ENCODE peak calls at places on chromosomes 6 and 20, in eight cellular contexts. X is dorsolateral prefrontal cortex, W is AG10803, U is HL-60, N is H1, E is AG09309, T is ascending aorta, S is BE2C. M is an unnamed sample.

GRCh38 chr20:22402990-22403859 is 181.1 kb downstream of the FOXA2 start:
- DNase-seq in X (no peak), W (no peak), U (no peak), N (no peak), E (no peak), T (no peak), S (no peak), M (no peak)

GRCh38 chr6:4844108-4844507 is 67.9 kb downstream of the CDYL start:
- DNase-seq in X (no peak), W (no peak), U (no peak), N (peak), E (no peak), T (no peak), S (peak), M (no peak)

GRCh38 chr20:4406627-4407026 is 315.1 kb upstream of the PRND start:
- DNase-seq in X (no peak), W (peak), U (no peak), N (no peak), E (peak), T (no peak), S (no peak), M (peak)

GRCh38 chr20:38985603-38986170 is 23.5 kb downstream of the DHX35 start:
- DNase-seq in X (no peak), W (peak), U (no peak), N (no peak), E (peak), T (no peak), S (no peak), M (peak)

GRCh38 chr6:108875161-108875555 is 26.9 kb downstream of the ARMC2 start:
- DNase-seq in X (no peak), W (no peak), U (no peak), N (no peak), E (no peak), T (no peak), S (no peak), M (no peak)

GRCh38 chr6:5556011-5556410 is 294.7 kb downstream of the FARS2 start:
- DNase-seq in X (no peak), W (no peak), U (no peak), N (no peak), E (no peak), T (no peak), S (no peak), M (no peak)

GRCh38 chr6:157518399-157519250 is 137.6 kb downstream of the ZDHHC14 start:
- DNase-seq in X (no peak), W (peak), U (no peak), N (no peak), E (no peak), T (no peak), S (no peak), M (peak)

GRCh38 chr6:56730663-56731529 is 88.2 kb upstream of the DST start:
- DNase-seq in X (no peak), W (peak), U (no peak), N (no peak), E (peak), T (no peak), S (no peak), M (no peak)

GRCh38 chr6:158666637-158667359 is 16.9 kb downstream of the SYTL3 start:
- DNase-seq in X (no peak), W (peak), U (peak), N (no peak), E (peak), T (peak), S (no peak), M (no peak)

GRCh38 chr20:60108397-60108796 is 150.2 kb downstream of the CDH26 start:
- DNase-seq in X (no peak), W (peak), U (no peak), N (no peak), E (peak), T (no peak), S (no peak), M (peak)

GRCh38 chr6:9467746-9468145 is 947.1 kb downstream of the TFAP2A start:
- DNase-seq in X (no peak), W (peak), U (no peak), N (no peak), E (peak), T (no peak), S (no peak), M (no peak)

GRCh38 chr20:32355417-32355841 is 2.7 kb upstream of the ASXL1 start:
- DNase-seq in X (no peak), W (no peak), U (no peak), N (no peak), E (no peak), T (no peak), S (no peak), M (no peak)

GRCh38 chr6:134692008-134692407 is 257.9 kb downstream of the ALDH8A1 start:
- DNase-seq in X (no peak), W (no peak), U (no peak), N (no peak), E (no peak), T (no peak), S (no peak), M (no peak)

GRCh38 chr6:165910184-165910583 is 247.1 kb upstream of the PDE10A start:
- DNase-seq in X (no peak), W (no peak), U (no peak), N (no peak), E (no peak), T (no peak), S (no peak), M (no peak)

GRCh38 chr6:3422457-3422816 is 34.4 kb downstream of the SLC22A23 start:
- DNase-seq in X (no peak), W (no peak), U (no peak), N (no peak), E (no peak), T (no peak), S (no peak), M (no peak)

GRCh38 chr6:167840526-167841179 is 13.9 kb downstream of the AFDN start:
- DNase-seq in X (no peak), W (no peak), U (no peak), N (no peak), E (no peak), T (no peak), S (no peak), M (no peak)

GRCh38 chr20:7285918-7286556 is 518.6 kb downstream of the BMP2 start:
- DNase-seq in X (peak), W (peak), U (peak), N (peak), E (peak), T (peak), S (peak), M (peak)

GRCh38 chr6:42387336-42387735 is 64.4 kb downstream of the TRERF1 start:
- DNase-seq in X (no peak), W (no peak), U (peak), N (no peak), E (no peak), T (no peak), S (no peak), M (no peak)

DNA sequence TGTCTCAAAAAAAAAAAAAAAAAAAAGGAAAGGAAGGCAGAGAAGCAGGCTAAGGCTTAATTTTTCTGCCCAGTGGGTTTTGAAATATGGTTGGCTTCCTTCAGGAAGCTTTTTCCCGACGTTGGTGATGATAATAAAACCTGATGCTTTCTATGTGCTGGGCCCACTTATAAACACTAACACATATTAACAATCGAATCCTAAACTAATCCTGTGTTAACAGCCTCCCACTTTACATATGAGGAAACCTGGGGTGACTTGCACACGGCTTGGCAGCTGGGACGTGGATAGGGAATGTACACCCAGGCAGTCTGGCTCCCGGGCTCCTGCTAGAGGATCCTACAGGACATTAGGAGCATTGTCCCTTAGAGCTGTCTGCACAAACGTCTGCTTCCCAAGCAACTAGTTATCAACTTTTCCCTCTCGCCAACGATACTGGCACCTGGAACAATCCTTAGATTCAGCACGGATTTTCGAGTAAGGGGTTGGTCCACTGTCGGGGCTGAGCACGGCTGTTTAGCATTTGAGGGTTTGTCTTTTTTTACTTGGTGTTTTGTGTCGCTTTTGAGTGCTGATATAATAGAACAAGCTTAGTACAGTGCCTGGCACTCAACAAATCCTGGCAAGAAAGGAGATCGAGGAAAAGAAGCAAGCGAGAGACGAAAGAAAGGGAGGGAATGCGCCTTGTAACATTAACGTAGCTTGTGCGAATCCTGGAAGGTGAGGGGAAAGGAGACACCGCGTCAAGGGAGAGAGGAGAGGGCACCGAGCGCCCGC is 622 bp upstream of the KIZ start:
- DNase-seq in X (peak), W (peak), U (no peak), N (no peak), E (no peak), T (peak), S (peak), M (peak)
- TF ChIP-seq CTCF in X (no peak), W (peak), U (no peak), N (no peak), E (peak), T (no peak), S (peak), M (no peak)

GRCh38 chr6:137156650-137157049 is 16.8 kb downstream of the IL22RA2 start:
- DNase-seq in X (no peak), W (no peak), U (no peak), N (no peak), E (no peak), T (no peak), S (no peak), M (no peak)

GRCh38 chr6:137159912-137160311 is 13.5 kb downstream of the IL22RA2 start:
- DNase-seq in X (no peak), W (no peak), U (no peak), N (no peak), E (no peak), T (no peak), S (no peak), M (no peak)

GRCh38 chr6:137157601-137158000 is 15.8 kb downstream of the IL22RA2 start:
- DNase-seq in X (no peak), W (no peak), U (no peak), N (no peak), E (no peak), T (no peak), S (no peak), M (no peak)

GRCh38 chr6:137160763-137161162 is 12.7 kb downstream of the IL22RA2 start:
- DNase-seq in X (no peak), W (no peak), U (no peak), N (no peak), E (peak), T (no peak), S (no peak), M (no peak)

GRCh38 chr6:137155830-137156229 is 17.6 kb downstream of the IL22RA2 start:
- DNase-seq in X (no peak), W (peak), U (peak), N (no peak), E (peak), T (no peak), S (no peak), M (no peak)
- TF ChIP-seq CTCF in X (no peak), W (no peak), U (no peak), N (no peak), E (no peak), T (no peak), S (no peak), M (no peak)

DNA sequence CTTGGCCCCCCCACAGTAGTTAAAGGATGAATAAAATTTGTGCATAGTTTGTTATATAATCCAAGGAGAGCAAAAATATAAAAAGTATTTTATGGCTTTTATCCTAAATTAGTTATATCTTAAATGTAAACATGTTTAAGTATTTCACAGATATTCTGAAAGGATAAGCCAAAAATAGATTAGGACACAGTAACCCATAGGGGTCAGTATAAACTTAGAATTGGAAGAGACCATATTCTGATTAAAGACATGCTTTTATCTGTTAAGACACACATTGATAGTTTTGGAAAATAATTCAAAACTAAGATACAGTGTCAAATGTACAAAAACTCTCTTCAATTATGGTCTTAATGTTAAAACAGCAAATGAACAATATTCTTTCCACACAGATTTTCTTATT is 4.5 kb upstream of the SERINC1 start:
- DNase-seq in X (no peak), W (peak), U (no peak), N (no peak), E (no peak), T (no peak), S (no peak), M (no peak)
- TF ChIP-seq CTCF in X (peak), W (peak), U (no peak), N (no peak), E (peak), T (peak), S (peak), M (no peak)

GRCh38 chr20:45459606-45460005 is 9.9 kb upstream of the WFDC2 start:
- DNase-seq in X (no peak), W (peak), U (no peak), N (no peak), E (no peak), T (no peak), S (no peak), M (no peak)
- TF ChIP-seq CTCF in X (no peak), W (peak), U (no peak), N (no peak), E (peak), T (no peak), S (no peak), M (peak)

GRCh38 chr6:38570750-38571149 is 69.0 kb downstream of the BTBD9 start:
- DNase-seq in X (no peak), W (peak), U (no peak), N (no peak), E (no peak), T (no peak), S (no peak), M (no peak)
- TF ChIP-seq CTCF in X (peak), W (peak), U (no peak), N (no peak), E (peak), T (peak), S (peak), M (peak)

DNA sequence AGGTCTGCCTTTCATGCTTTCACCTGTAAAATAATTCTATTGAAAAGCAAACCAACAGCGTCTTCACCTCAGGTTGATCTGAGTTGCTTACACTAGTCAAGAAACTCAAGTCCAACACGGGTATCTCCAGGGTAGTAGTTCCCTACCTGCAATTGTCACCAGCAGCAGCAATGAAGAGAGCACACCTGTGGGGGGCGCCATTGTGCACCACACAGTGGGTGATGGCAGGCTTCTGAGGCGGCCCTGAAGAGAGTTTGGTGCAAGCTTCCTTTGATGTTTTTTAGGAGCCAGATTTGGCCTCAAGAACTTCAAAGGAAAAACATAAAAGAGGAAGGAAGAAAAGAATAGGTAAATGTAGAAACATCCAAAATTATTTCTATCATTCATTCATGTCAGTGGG is 45.1 kb downstream of the KIAA0319 start:
- DNase-seq in X (no peak), W (no peak), U (no peak), N (peak), E (no peak), T (no peak), S (no peak), M (no peak)
- TF ChIP-seq CTCF in X (no peak), W (no peak), U (no peak), N (peak), E (peak), T (no peak), S (peak), M (peak)

GRCh38 chr20:48321271-48321670 is 506.5 kb downstream of the PREX1 start:
- DNase-seq in X (no peak), W (no peak), U (no peak), N (no peak), E (no peak), T (no peak), S (no peak), M (no peak)
- TF ChIP-seq CTCF in X (no peak), W (no peak), U (no peak), N (no peak), E (no peak), T (no peak), S (no peak), M (no peak)

GRCh38 chr6:14282854-14283505 is 165.4 kb downstream of the CD83 start:
- DNase-seq in X (no peak), W (no peak), U (no peak), N (no peak), E (no peak), T (no peak), S (no peak), M (no peak)

GRCh38 chr6:14282326-14282725 is 164.8 kb downstream of the CD83 start:
- DNase-seq in X (no peak), W (no peak), U (no peak), N (peak), E (no peak), T (no peak), S (no peak), M (no peak)

GRCh38 chr6:14280006-14280510 is 162.5 kb downstream of the CD83 start:
- DNase-seq in X (no peak), W (no peak), U (no peak), N (peak), E (no peak), T (no peak), S (no peak), M (no peak)

GRCh38 chr6:14281831-14282230 is 164.3 kb downstream of the CD83 start:
- DNase-seq in X (no peak), W (no peak), U (no peak), N (no peak), E (no peak), T (no peak), S (no peak), M (no peak)

DNA sequence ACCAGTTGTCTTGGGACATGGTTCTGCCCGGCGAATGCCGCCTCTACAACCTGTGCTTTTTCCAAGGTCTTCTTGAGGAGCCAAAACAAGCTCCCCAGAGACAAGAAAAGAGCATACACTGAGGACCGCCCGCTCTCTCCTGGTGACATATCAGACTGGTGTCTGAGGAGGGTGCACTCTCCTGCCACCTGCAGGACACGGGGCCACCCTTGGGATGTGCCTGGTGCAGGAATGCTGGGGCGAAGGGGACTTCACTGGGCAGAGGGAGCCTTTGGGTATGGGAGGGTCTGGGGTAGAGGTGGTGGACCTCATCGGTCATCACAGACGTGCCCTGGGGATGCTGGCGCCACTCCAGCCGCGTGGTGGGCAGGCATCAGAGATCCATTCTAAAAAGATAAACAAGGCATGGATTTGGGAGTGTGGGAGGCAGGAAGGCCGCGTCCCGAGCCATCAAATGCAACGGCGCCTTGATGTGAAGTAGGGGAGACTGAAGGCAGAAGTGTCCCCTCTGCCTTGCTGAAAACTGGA is 163.3 kb downstream of the CD83 start:
- DNase-seq in X (no peak), W (no peak), U (no peak), N (peak), E (no peak), T (no peak), S (no peak), M (no peak)
- TF ChIP-seq CTCF in X (no peak), W (no peak), U (no peak), N (peak), E (no peak), T (no peak), S (peak), M (peak)

GRCh38 chr20:35269055-35269781 is 8.7 kb downstream of the MMP24OS start:
- DNase-seq in X (peak), W (peak), U (peak), N (peak), E (no peak), T (peak), S (peak), M (no peak)
- TF ChIP-seq CTCF in X (peak), W (peak), U (peak), N (peak), E (peak), T (peak), S (peak), M (peak)